ENCODE peak calls at places on chromosome X, in eight cellular contexts. B is cardiac muscle cell, W is fibroblast of mammary gland, D is transverse colon, R is A673, J is AG10803, Z is BJ, V is heart left ventricle. U is an unnamed sample.

GRCh38 chrX:40468033-40468979 is 112.5 kb upstream of the ATP6AP2 start:
- DNase-seq in B (peak), R (peak), V (peak), D (peak), Z (no peak), W (peak), J (peak), U (no peak)

GRCh38 chrX:10030570-10030969 is 63.4 kb downstream of the CLDN34 start:
- DNase-seq in Z (no peak), D (no peak), R (no peak), J (no peak), W (peak), V (no peak), B (no peak), U (no peak)

GRCh38 chrX:23118890-23119527 is 119.2 kb downstream of the DDX53 start:
- DNase-seq in V (no peak), W (no peak), D (no peak), Z (no peak), R (no peak), J (no peak), B (no peak), U (no peak)

GRCh38 chrX:1323315-1323714 is 13.3 kb upstream of the IL3RA start:
- DNase-seq in Z (no peak), V (no peak), R (peak), W (no peak), J (no peak), D (peak), B (no peak), U (no peak)

GRCh38 chrX:19855700-19856381 is 31.6 kb downstream of the SH3KBP1 start:
- DNase-seq in W (no peak), J (peak), B (peak), D (no peak), R (no peak), V (no peak), Z (no peak), U (no peak)

GRCh38 chrX:150696836-150697235 is 3.6 kb downstream of the MTMR1 start:
- DNase-seq in Z (no peak), B (no peak), W (no peak), D (no peak), J (no peak), R (no peak), V (no peak), U (no peak)

GRCh38 chrX:38347136-38347535 is 5.3 kb upstream of the OTC start:
- DNase-seq in D (no peak), V (no peak), W (peak), J (peak), B (peak), Z (no peak), R (no peak), U (no peak)

GRCh38 chrX:21963736-21964135 is 23.2 kb downstream of the SMS start:
- DNase-seq in B (peak), W (peak), D (no peak), R (no peak), J (peak), Z (no peak), V (no peak), U (no peak)

GRCh38 chrX:39491548-39492297 is 606.0 kb downstream of the BCOR start:
- DNase-seq in R (no peak), B (no peak), J (no peak), Z (no peak), W (no peak), V (no peak), D (peak), U (no peak)

GRCh38 chrX:1466232-1466661 is 13.5 kb upstream of the ASMTL start:
- DNase-seq in D (no peak), B (no peak), V (no peak), W (no peak), J (no peak), Z (no peak), R (no peak), U (no peak)

GRCh38 chrX:261858-262390 is 19.3 kb upstream of the PLCXD1 start:
- DNase-seq in V (no peak), W (no peak), D (no peak), J (no peak), B (no peak), R (no peak), Z (no peak), U (no peak)

GRCh38 chrX:13569479-13570244 is at the start of gene EGFL6:
- DNase-seq in R (no peak), Z (no peak), B (no peak), J (no peak), D (no peak), V (no peak), W (no peak), U (no peak)

GRCh38 chrX:11704725-11705495 is 39.2 kb upstream of the ARHGAP6 start:
- DNase-seq in D (no peak), V (no peak), J (peak), B (peak), R (peak), Z (no peak), W (peak), U (no peak)

GRCh38 chrX:29308726-29309125 is 721.5 kb downstream of the IL1RAPL1 start:
- DNase-seq in J (no peak), D (no peak), Z (no peak), B (no peak), W (no peak), R (no peak), V (no peak), U (no peak)

GRCh38 chrX:39519213-39519544 is 578.6 kb downstream of the BCOR start:
- DNase-seq in D (no peak), R (peak), V (no peak), Z (no peak), B (peak), W (peak), J (peak), U (no peak)

GRCh38 chrX:39309018-39309620 is 507.9 kb downstream of the MID1IP1 start:
- DNase-seq in Z (no peak), V (no peak), D (no peak), J (peak), R (peak), B (peak), W (peak), U (no peak)

GRCh38 chrX:50067435-50068292 is 133.1 kb downstream of the AKAP4 start:
- DNase-seq in R (peak), W (peak), Z (no peak), B (peak), J (no peak), D (peak), V (no peak), U (no peak)

GRCh38 chrX:153573999-153574398 is 24.9 kb downstream of the CCNQ start:
- DNase-seq in J (no peak), R (peak), V (no peak), Z (no peak), B (no peak), W (no peak), D (no peak), U (no peak)

GRCh38 chrX:39247536-39247935 is 446.3 kb downstream of the MID1IP1 start:
- DNase-seq in W (no peak), J (no peak), Z (no peak), D (no peak), V (no peak), R (no peak), B (no peak), U (no peak)

DNA sequence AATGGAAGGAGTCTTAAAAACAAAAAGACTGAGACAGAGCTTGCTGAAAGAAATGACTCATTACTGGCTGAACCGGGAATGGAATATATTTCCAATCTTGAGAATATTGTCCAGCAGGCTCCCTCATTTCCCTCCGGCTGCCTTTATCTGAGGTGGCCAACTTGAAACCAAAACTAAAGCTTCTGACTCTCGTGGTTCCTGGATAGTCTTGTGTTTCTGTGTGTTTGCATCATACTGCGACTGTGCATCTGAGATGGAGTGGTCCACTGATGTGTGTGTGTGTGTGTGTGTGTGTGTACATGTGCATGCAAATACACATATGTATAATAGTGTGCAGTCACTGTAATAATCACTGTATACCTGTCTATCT is 145.6 kb upstream of the SCML1 start:
- DNase-seq in B (peak), D (no peak), V (no peak), R (no peak), Z (no peak), J (peak), W (peak), U (no peak)
- H3K4me3 ChIP-seq in B (no peak), D (no peak), V (no peak), R (no peak), Z (peak), J (peak), W (peak), U (peak)

GRCh38 chrX:136967965-136968364 is 65.8 kb downstream of the GPR101 start:
- DNase-seq in Z (no peak), W (no peak), D (no peak), R (no peak), B (no peak), J (no peak), V (no peak), U (no peak)
- H3K4me3 ChIP-seq in Z (no peak), W (no peak), D (no peak), R (no peak), B (no peak), J (no peak), V (no peak), U (no peak)

DNA sequence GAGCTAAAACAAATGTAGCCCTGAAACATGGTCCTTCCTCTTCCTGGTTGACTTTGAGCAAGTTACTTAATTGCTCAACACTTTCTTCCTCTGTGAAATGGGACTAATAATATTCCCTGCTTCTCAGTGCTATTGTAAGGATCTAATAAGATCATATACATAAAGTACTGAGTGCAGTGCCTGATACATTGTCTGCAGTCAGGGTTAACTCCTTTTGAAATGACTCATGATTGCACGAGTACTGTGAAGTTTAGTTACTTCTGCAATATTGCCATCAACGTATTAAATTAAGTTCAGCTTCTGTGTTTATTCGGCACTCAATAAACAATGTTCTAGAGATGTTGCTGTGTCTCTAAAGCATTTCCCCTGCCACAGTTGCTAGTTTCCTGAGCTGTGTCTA is 91.8 kb upstream of the HPRT1 start:
- DNase-seq in D (no peak), V (no peak), B (no peak), R (no peak), W (no peak), Z (no peak), J (no peak), U (no peak)
- H3K4me3 ChIP-seq in D (no peak), V (no peak), B (no peak), R (no peak), W (no peak), Z (no peak), J (no peak), U (no peak)

GRCh38 chrX:87517571-87518141 is at the start of gene KLHL4:
- DNase-seq in V (peak), J (no peak), Z (no peak), R (peak), W (peak), D (no peak), B (peak), U (peak)
- H3K4me3 ChIP-seq in V (peak), J (no peak), Z (no peak), R (no peak), W (peak), D (no peak), B (peak), U (peak)

DNA sequence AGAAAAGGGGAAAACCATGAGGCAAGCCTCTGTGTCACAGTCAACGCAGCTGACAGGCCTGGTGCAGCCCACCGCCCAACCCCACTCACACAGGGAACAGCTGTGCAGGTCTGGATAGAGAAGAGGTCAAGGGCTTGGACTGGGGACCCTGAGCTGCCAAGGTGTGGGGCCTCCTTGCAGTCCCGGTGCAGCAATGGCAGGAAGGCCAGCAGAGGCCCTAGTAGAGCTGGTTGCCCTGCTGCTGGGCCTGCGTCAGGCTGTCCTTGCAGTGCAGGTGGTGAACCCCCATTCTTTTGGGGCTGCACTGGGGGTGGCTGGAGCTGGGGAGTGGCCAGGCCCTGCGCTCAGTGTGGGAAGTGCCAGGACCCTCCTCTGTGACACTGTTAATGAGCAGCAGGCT is 482.0 kb downstream of the SMARCA1 start:
- DNase-seq in V (no peak), Z (no peak), W (no peak), J (no peak), R (no peak), B (no peak), D (no peak), U (no peak)
- H3K4me3 ChIP-seq in V (no peak), Z (no peak), W (no peak), J (no peak), R (no peak), B (no peak), D (no peak), U (no peak)

DNA sequence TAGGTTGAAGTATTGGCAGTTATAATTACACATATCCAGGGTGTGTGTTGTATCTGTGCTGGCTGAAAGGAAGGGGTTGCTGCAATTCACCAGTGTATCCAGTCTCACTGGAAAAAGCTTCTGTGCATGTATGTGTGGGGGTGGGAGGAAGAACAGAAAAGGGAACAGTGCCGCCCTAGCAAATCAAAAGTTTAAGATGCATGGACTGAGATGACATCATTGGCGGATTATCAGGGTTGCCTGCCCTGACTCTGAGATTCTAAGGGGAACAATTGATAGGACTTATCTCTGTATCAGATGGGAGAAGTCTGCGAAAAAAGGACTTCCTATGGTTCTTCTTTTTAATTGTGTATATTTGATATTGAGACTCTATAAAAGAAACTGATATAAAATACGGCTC is 3.5 kb downstream of the SLC25A43 start:
- DNase-seq in Z (no peak), B (no peak), R (no peak), W (no peak), D (no peak), J (no peak), V (no peak), U (no peak)
- H3K4me3 ChIP-seq in Z (no peak), B (no peak), R (no peak), W (no peak), D (no peak), J (no peak), V (no peak), U (no peak)

DNA sequence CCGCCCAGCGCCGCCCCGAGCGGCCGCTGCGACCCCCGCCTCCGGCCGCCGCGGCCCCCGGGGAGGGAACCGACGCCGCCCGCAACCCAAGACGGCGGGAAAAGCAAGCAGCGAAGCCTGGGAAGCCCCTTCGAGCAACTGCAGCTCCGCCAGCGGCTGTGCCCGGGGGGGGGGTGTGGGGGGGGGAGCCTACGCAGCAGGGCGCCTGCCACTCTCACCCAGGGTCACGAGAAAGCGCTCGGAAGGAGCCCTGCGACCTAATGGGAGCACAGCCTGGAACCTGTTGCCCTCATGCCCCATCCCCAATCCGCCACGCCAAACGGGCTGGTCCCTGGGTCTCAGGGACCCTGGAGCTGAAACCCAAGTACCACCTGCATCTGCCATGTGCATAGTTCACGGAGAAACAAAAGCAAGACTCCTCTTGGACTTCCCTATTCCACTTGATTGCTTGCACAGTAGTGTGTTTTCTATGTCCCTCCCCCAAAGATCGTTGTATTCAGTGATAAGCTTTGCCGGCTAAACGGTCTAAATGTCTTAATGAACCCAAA is 318 bp upstream of the GAB3 start:
- DNase-seq in R (no peak), J (no peak), W (no peak), B (no peak), V (peak), Z (no peak), D (no peak), U (no peak)
- H3K4me3 ChIP-seq in R (peak), J (no peak), W (peak), B (no peak), V (peak), Z (peak), D (peak), U (peak)